ENCODE peak calls at places on chromosomes 4 and X, in four cellular contexts. One of them, this sample, is unnamed.

GRCh38 chr4:41358626-41359025 is 101.9 kb downstream of the UCHL1 start:
- DNase-seq in HepG2: no peak
- DNase-seq in A549: peak; percentile 55
- DNase-seq in SK-N-SH: peak; percentile 68
- DNase-seq in this sample: no peak

GRCh38 chrX:17474892-17475291 is 99.9 kb downstream of the NHS start:
- DNase-seq in HepG2: no peak
- DNase-seq in SK-N-SH: no peak
- DNase-seq in A549: peak; percentile 7
- DNase-seq in this sample: no peak

GRCh38 chrX:151680805-151681204 is 14.5 kb upstream of the PRRG3 start:
- DNase-seq in SK-N-SH: peak; percentile 49
- DNase-seq in HepG2: peak; percentile 45
- DNase-seq in A549: peak; percentile 58
- DNase-seq in this sample: peak; percentile 60

GRCh38 chrX:110311437-110312230 is 6.3 kb downstream of the AMMECR1 start:
- DNase-seq in SK-N-SH: no peak
- DNase-seq in HepG2: no peak
- DNase-seq in A549: no peak
- DNase-seq in this sample: no peak

GRCh38 chrX:130118396-130118795 is 8.1 kb upstream of the ELF4 start:
- DNase-seq in HepG2: no peak
- DNase-seq in SK-N-SH: no peak
- DNase-seq in A549: peak; percentile 43
- DNase-seq in this sample: no peak

GRCh38 chrX:100720301-100720700 is 11.6 kb downstream of the SYTL4 start:
- DNase-seq in SK-N-SH: no peak
- DNase-seq in A549: no peak
- DNase-seq in HepG2: no peak
- DNase-seq in this sample: no peak

GRCh38 chr4:76723916-76724315 is 174.0 kb downstream of the SOWAHB start:
- DNase-seq in A549: peak; percentile 44
- DNase-seq in SK-N-SH: no peak
- DNase-seq in HepG2: no peak
- DNase-seq in this sample: peak; percentile 34

GRCh38 chr4:84573335-84573734 is 9.6 kb upstream of the CDS1 start:
- DNase-seq in HepG2: no peak
- DNase-seq in SK-N-SH: no peak
- DNase-seq in A549: no peak
- DNase-seq in this sample: no peak

GRCh38 chr4:105605493-105605892 is 53.1 kb downstream of the ARHGEF38 start:
- DNase-seq in A549: no peak
- DNase-seq in SK-N-SH: no peak
- DNase-seq in HepG2: no peak
- DNase-seq in this sample: no peak

GRCh38 chr4:108483650-108484049 is 136.7 kb upstream of the RPL34 start:
- DNase-seq in SK-N-SH: no peak
- DNase-seq in A549: no peak
- DNase-seq in HepG2: no peak
- DNase-seq in this sample: no peak

GRCh38 chrX:119132961-119133360 is 5.3 kb upstream of the KIAA1210 start:
- DNase-seq in HepG2: no peak
- DNase-seq in SK-N-SH: no peak
- DNase-seq in A549: no peak
- DNase-seq in this sample: peak; percentile 71

GRCh38 chr4:169098054-169098896 is 88.2 kb upstream of the CBR4 start:
- DNase-seq in A549: no peak
- DNase-seq in SK-N-SH: no peak
- DNase-seq in HepG2: no peak
- DNase-seq in this sample: peak; percentile 75
- TF ChIP-seq CTCF in A549: no peak
- TF ChIP-seq CTCF in SK-N-SH: no peak
- TF ChIP-seq CTCF in HepG2: no peak
- TF ChIP-seq CTCF in this sample: no peak

DNA sequence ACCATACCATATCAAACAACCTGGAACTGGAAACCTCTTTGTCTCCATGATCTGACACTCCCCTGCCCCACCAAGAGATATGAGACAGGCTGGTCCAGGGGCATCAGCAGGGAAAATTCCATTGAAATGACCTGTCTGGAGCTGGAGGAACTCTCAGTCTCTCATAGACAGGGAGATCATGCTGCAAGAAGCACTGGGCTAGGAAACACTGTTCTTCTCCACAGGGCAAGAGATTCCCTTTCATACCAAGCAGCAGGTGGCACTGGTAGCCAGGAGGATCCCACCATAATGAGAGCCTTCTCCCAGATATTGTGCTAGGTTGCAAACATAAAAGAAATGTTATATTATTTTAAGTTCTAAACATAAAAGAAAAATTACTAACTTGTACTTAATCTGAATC is 14.5 kb upstream of the NALF2 start:
- DNase-seq in SK-N-SH: no peak
- DNase-seq in A549: no peak
- DNase-seq in HepG2: no peak
- DNase-seq in this sample: no peak
- TF ChIP-seq MAX in SK-N-SH: no peak
- TF ChIP-seq MAX in A549: no peak
- TF ChIP-seq MAX in HepG2: no peak
- TF ChIP-seq MAX in this sample: no peak

GRCh38 chrX:42442745-42443144 is 335.2 kb downstream of the PPP1R2C start:
- DNase-seq in HepG2: no peak
- DNase-seq in SK-N-SH: no peak
- DNase-seq in A549: no peak
- DNase-seq in this sample: no peak

GRCh38 chrX:42443267-42443666 is 334.7 kb downstream of the PPP1R2C start:
- DNase-seq in A549: no peak
- DNase-seq in HepG2: no peak
- DNase-seq in SK-N-SH: no peak
- DNase-seq in this sample: no peak
- TF ChIP-seq CTCF in A549: no peak
- TF ChIP-seq CTCF in HepG2: no peak
- TF ChIP-seq CTCF in SK-N-SH: no peak
- TF ChIP-seq CTCF in this sample: no peak

GRCh38 chr4:152090543-152090942 is 329.7 kb upstream of the GATB start:
- DNase-seq in A549: no peak
- DNase-seq in HepG2: no peak
- DNase-seq in SK-N-SH: peak; percentile 22
- DNase-seq in this sample: peak; percentile 34
- TF ChIP-seq MAX in A549: no peak
- TF ChIP-seq MAX in HepG2: no peak
- TF ChIP-seq MAX in SK-N-SH: no peak
- TF ChIP-seq MAX in this sample: no peak

GRCh38 chr4:24141836-24142235 is 252.0 kb upstream of the PPARGC1A start:
- DNase-seq in A549: no peak
- DNase-seq in SK-N-SH: no peak
- DNase-seq in HepG2: no peak
- DNase-seq in this sample: no peak

GRCh38 chr4:24137963-24138601 is 248.2 kb upstream of the PPARGC1A start:
- DNase-seq in A549: no peak
- DNase-seq in SK-N-SH: no peak
- DNase-seq in HepG2: peak; percentile 78
- DNase-seq in this sample: no peak

GRCh38 chr4:24140892-24141291 is 251.0 kb upstream of the PPARGC1A start:
- DNase-seq in A549: no peak
- DNase-seq in SK-N-SH: no peak
- DNase-seq in HepG2: no peak
- DNase-seq in this sample: no peak

GRCh38 chr4:24143741-24144140 is 253.9 kb upstream of the PPARGC1A start:
- DNase-seq in HepG2: no peak
- DNase-seq in A549: no peak
- DNase-seq in SK-N-SH: no peak
- DNase-seq in this sample: no peak
- TF ChIP-seq CTCF in HepG2: no peak
- TF ChIP-seq CTCF in A549: no peak
- TF ChIP-seq CTCF in SK-N-SH: no peak
- TF ChIP-seq CTCF in this sample: no peak

GRCh38 chr4:51851090-51851936 is 8.4 kb downstream of the DCUN1D4 start:
- DNase-seq in SK-N-SH: no peak
- DNase-seq in HepG2: no peak
- DNase-seq in A549: no peak
- DNase-seq in this sample: no peak

GRCh38 chr4:51850294-51850693 is 7.3 kb downstream of the DCUN1D4 start:
- DNase-seq in SK-N-SH: no peak
- DNase-seq in A549: no peak
- DNase-seq in HepG2: no peak
- DNase-seq in this sample: no peak

GRCh38 chr4:51849430-51849829 is 6.5 kb downstream of the DCUN1D4 start:
- DNase-seq in HepG2: no peak
- DNase-seq in A549: no peak
- DNase-seq in SK-N-SH: no peak
- DNase-seq in this sample: no peak

GRCh38 chr4:51853027-51853682 is 10.2 kb downstream of the DCUN1D4 start:
- DNase-seq in HepG2: peak; percentile 71
- DNase-seq in A549: peak; percentile 14
- DNase-seq in SK-N-SH: no peak
- DNase-seq in this sample: peak; percentile 9

DNA sequence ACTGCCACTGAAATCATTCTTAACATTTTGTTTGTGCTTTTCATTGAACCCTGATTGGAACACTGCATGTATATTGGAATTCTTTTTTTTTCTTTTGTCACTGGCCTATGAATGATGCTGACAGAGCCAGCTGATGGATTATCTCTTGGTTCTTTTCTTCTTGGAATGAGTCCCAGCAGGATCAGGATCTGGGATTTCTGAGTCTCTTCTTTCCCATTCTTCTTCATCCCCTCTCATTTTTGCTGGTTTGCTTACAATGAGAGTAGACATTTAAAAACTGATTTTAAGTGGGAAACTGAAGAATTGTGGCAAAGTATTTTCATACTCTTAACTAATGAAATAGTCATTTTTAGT is 9.0 kb downstream of the DCUN1D4 start:
- DNase-seq in A549: no peak
- DNase-seq in SK-N-SH: no peak
- DNase-seq in HepG2: no peak
- DNase-seq in this sample: no peak
- TF ChIP-seq MAX in A549: no peak
- TF ChIP-seq MAX in SK-N-SH: no peak
- TF ChIP-seq MAX in HepG2: no peak
- TF ChIP-seq MAX in this sample: no peak

GRCh38 chr4:188958346-188958745 is 819.1 kb downstream of the TRIML1 start:
- DNase-seq in A549: no peak
- DNase-seq in HepG2: no peak
- DNase-seq in SK-N-SH: no peak
- DNase-seq in this sample: no peak
- TF ChIP-seq CTCF in A549: no peak
- TF ChIP-seq CTCF in HepG2: no peak
- TF ChIP-seq CTCF in SK-N-SH: no peak
- TF ChIP-seq CTCF in this sample: no peak

GRCh38 chr4:181604546-181604945 is 638.7 kb upstream of the TENM3 start:
- DNase-seq in A549: no peak
- DNase-seq in HepG2: no peak
- DNase-seq in SK-N-SH: no peak
- DNase-seq in this sample: no peak

GRCh38 chr4:181597766-181598165 is 645.4 kb upstream of the TENM3 start:
- DNase-seq in A549: no peak
- DNase-seq in SK-N-SH: no peak
- DNase-seq in HepG2: no peak
- DNase-seq in this sample: no peak

GRCh38 chr4:181595711-181596110 is 647.5 kb upstream of the TENM3 start:
- DNase-seq in SK-N-SH: no peak
- DNase-seq in A549: no peak
- DNase-seq in HepG2: no peak
- DNase-seq in this sample: no peak

GRCh38 chr4:181601118-181601517 is 642.1 kb upstream of the TENM3 start:
- DNase-seq in SK-N-SH: no peak
- DNase-seq in HepG2: no peak
- DNase-seq in A549: no peak
- DNase-seq in this sample: no peak
- TF ChIP-seq MAX in SK-N-SH: no peak
- TF ChIP-seq MAX in HepG2: no peak
- TF ChIP-seq MAX in A549: no peak
- TF ChIP-seq MAX in this sample: no peak

This sample was measured in NB4.